ENCODE peak calls at places on chromosome 7, in six cellular contexts. One of them, this sample, is unnamed.

GRCh38 chr7:151550601-151551286 is 31.0 kb upstream of the RHEB start:
- DNase-seq in kidney tubule cell: peak
- DNase-seq in MCF 10A: peak
- DNase-seq in nucleus accumbens: no peak
- DNase-seq in stimulated activated effector memory CD8-positive, alpha-beta T cell treated with anti-CD3 and anti-CD28 coated beads, Interleukin-12 subunit alpha, Interleukin-12 subunit beta, amount 100 ng/mL, for 72 hours: no peak
- DNase-seq in stimulated activated CD4-positive, alpha-beta T cell treated with anti-CD3 and anti-CD28 coated beads, Interleukin-1b, Interleukin-23, amount 100 ng/mL, for 4 hours: no peak
- DNase-seq in this sample: no peak

GRCh38 chr7:155352076-155352752 is 54.5 kb downstream of the INSIG1 start:
- DNase-seq in kidney tubule cell: no peak
- DNase-seq in MCF 10A: no peak
- DNase-seq in nucleus accumbens: no peak
- DNase-seq in stimulated activated effector memory CD8-positive, alpha-beta T cell treated with anti-CD3 and anti-CD28 coated beads, Interleukin-12 subunit alpha, Interleukin-12 subunit beta, amount 100 ng/mL, for 72 hours: no peak
- DNase-seq in stimulated activated CD4-positive, alpha-beta T cell treated with anti-CD3 and anti-CD28 coated beads, Interleukin-1b, Interleukin-23, amount 100 ng/mL, for 4 hours: no peak
- DNase-seq in this sample: no peak

GRCh38 chr7:4799508-4800268 is 24.3 kb downstream of the AP5Z1 start:
- DNase-seq in kidney tubule cell: no peak
- DNase-seq in MCF 10A: peak
- DNase-seq in nucleus accumbens: no peak
- DNase-seq in stimulated activated effector memory CD8-positive, alpha-beta T cell treated with anti-CD3 and anti-CD28 coated beads, Interleukin-12 subunit alpha, Interleukin-12 subunit beta, amount 100 ng/mL, for 72 hours: no peak
- DNase-seq in stimulated activated CD4-positive, alpha-beta T cell treated with anti-CD3 and anti-CD28 coated beads, Interleukin-1b, Interleukin-23, amount 100 ng/mL, for 4 hours: no peak
- DNase-seq in this sample: peak

GRCh38 chr7:72326365-72326764 is 85.8 kb downstream of the CALN1 start:
- DNase-seq in kidney tubule cell: no peak
- DNase-seq in MCF 10A: no peak
- DNase-seq in nucleus accumbens: no peak
- DNase-seq in stimulated activated effector memory CD8-positive, alpha-beta T cell treated with anti-CD3 and anti-CD28 coated beads, Interleukin-12 subunit alpha, Interleukin-12 subunit beta, amount 100 ng/mL, for 72 hours: no peak
- DNase-seq in stimulated activated CD4-positive, alpha-beta T cell treated with anti-CD3 and anti-CD28 coated beads, Interleukin-1b, Interleukin-23, amount 100 ng/mL, for 4 hours: no peak
- DNase-seq in this sample: no peak

GRCh38 chr7:28759373-28760013 is 198.6 kb downstream of the TRIL start:
- DNase-seq in kidney tubule cell: peak
- DNase-seq in MCF 10A: no peak
- DNase-seq in nucleus accumbens: no peak
- DNase-seq in stimulated activated effector memory CD8-positive, alpha-beta T cell treated with anti-CD3 and anti-CD28 coated beads, Interleukin-12 subunit alpha, Interleukin-12 subunit beta, amount 100 ng/mL, for 72 hours: no peak
- DNase-seq in stimulated activated CD4-positive, alpha-beta T cell treated with anti-CD3 and anti-CD28 coated beads, Interleukin-1b, Interleukin-23, amount 100 ng/mL, for 4 hours: no peak
- DNase-seq in this sample: no peak

GRCh38 chr7:120842131-120842621 is 15.8 kb downstream of the TSPAN12 start:
- DNase-seq in kidney tubule cell: peak
- DNase-seq in MCF 10A: no peak
- DNase-seq in nucleus accumbens: no peak
- DNase-seq in stimulated activated effector memory CD8-positive, alpha-beta T cell treated with anti-CD3 and anti-CD28 coated beads, Interleukin-12 subunit alpha, Interleukin-12 subunit beta, amount 100 ng/mL, for 72 hours: no peak
- DNase-seq in stimulated activated CD4-positive, alpha-beta T cell treated with anti-CD3 and anti-CD28 coated beads, Interleukin-1b, Interleukin-23, amount 100 ng/mL, for 4 hours: no peak
- DNase-seq in this sample: peak

GRCh38 chr7:16416289-16417282 is 4.8 kb downstream of the CRPPA start:
- DNase-seq in kidney tubule cell: peak
- DNase-seq in MCF 10A: no peak
- DNase-seq in nucleus accumbens: no peak
- DNase-seq in stimulated activated effector memory CD8-positive, alpha-beta T cell treated with anti-CD3 and anti-CD28 coated beads, Interleukin-12 subunit alpha, Interleukin-12 subunit beta, amount 100 ng/mL, for 72 hours: no peak
- DNase-seq in stimulated activated CD4-positive, alpha-beta T cell treated with anti-CD3 and anti-CD28 coated beads, Interleukin-1b, Interleukin-23, amount 100 ng/mL, for 4 hours: no peak
- DNase-seq in this sample: no peak

GRCh38 chr7:43248961-43249807 is 136.7 kb downstream of the HECW1 start:
- DNase-seq in kidney tubule cell: no peak
- DNase-seq in MCF 10A: peak
- DNase-seq in nucleus accumbens: no peak
- DNase-seq in stimulated activated effector memory CD8-positive, alpha-beta T cell treated with anti-CD3 and anti-CD28 coated beads, Interleukin-12 subunit alpha, Interleukin-12 subunit beta, amount 100 ng/mL, for 72 hours: no peak
- DNase-seq in stimulated activated CD4-positive, alpha-beta T cell treated with anti-CD3 and anti-CD28 coated beads, Interleukin-1b, Interleukin-23, amount 100 ng/mL, for 4 hours: no peak
- DNase-seq in this sample: peak

GRCh38 chr7:36129048-36129534 is 24.0 kb upstream of the EEPD1 start:
- DNase-seq in kidney tubule cell: peak
- DNase-seq in MCF 10A: peak
- DNase-seq in nucleus accumbens: no peak
- DNase-seq in stimulated activated effector memory CD8-positive, alpha-beta T cell treated with anti-CD3 and anti-CD28 coated beads, Interleukin-12 subunit alpha, Interleukin-12 subunit beta, amount 100 ng/mL, for 72 hours: no peak
- DNase-seq in stimulated activated CD4-positive, alpha-beta T cell treated with anti-CD3 and anti-CD28 coated beads, Interleukin-1b, Interleukin-23, amount 100 ng/mL, for 4 hours: no peak
- DNase-seq in this sample: no peak

GRCh38 chr7:128108129-128108528 is 76.9 kb upstream of the LRRC4 start:
- DNase-seq in kidney tubule cell: no peak
- DNase-seq in MCF 10A: no peak
- DNase-seq in nucleus accumbens: no peak
- DNase-seq in stimulated activated effector memory CD8-positive, alpha-beta T cell treated with anti-CD3 and anti-CD28 coated beads, Interleukin-12 subunit alpha, Interleukin-12 subunit beta, amount 100 ng/mL, for 72 hours: no peak
- DNase-seq in stimulated activated CD4-positive, alpha-beta T cell treated with anti-CD3 and anti-CD28 coated beads, Interleukin-1b, Interleukin-23, amount 100 ng/mL, for 4 hours: no peak
- DNase-seq in this sample: no peak

GRCh38 chr7:129843365-129843898 is 109.3 kb downstream of the UBE2H start:
- DNase-seq in kidney tubule cell: no peak
- DNase-seq in MCF 10A: no peak
- DNase-seq in nucleus accumbens: no peak
- DNase-seq in stimulated activated effector memory CD8-positive, alpha-beta T cell treated with anti-CD3 and anti-CD28 coated beads, Interleukin-12 subunit alpha, Interleukin-12 subunit beta, amount 100 ng/mL, for 72 hours: no peak
- DNase-seq in stimulated activated CD4-positive, alpha-beta T cell treated with anti-CD3 and anti-CD28 coated beads, Interleukin-1b, Interleukin-23, amount 100 ng/mL, for 4 hours: no peak
- DNase-seq in this sample: peak

GRCh38 chr7:42843209-42843800 is 68.6 kb downstream of the C7orf25 start:
- DNase-seq in kidney tubule cell: peak
- DNase-seq in MCF 10A: no peak
- DNase-seq in nucleus accumbens: no peak
- DNase-seq in stimulated activated effector memory CD8-positive, alpha-beta T cell treated with anti-CD3 and anti-CD28 coated beads, Interleukin-12 subunit alpha, Interleukin-12 subunit beta, amount 100 ng/mL, for 72 hours: no peak
- DNase-seq in stimulated activated CD4-positive, alpha-beta T cell treated with anti-CD3 and anti-CD28 coated beads, Interleukin-1b, Interleukin-23, amount 100 ng/mL, for 4 hours: no peak
- DNase-seq in this sample: peak

GRCh38 chr7:106452031-106452851 is 167.5 kb upstream of the NAMPT start:
- DNase-seq in kidney tubule cell: no peak
- DNase-seq in MCF 10A: no peak
- DNase-seq in nucleus accumbens: no peak
- DNase-seq in stimulated activated effector memory CD8-positive, alpha-beta T cell treated with anti-CD3 and anti-CD28 coated beads, Interleukin-12 subunit alpha, Interleukin-12 subunit beta, amount 100 ng/mL, for 72 hours: no peak
- DNase-seq in stimulated activated CD4-positive, alpha-beta T cell treated with anti-CD3 and anti-CD28 coated beads, Interleukin-1b, Interleukin-23, amount 100 ng/mL, for 4 hours: no peak
- DNase-seq in this sample: no peak

GRCh38 chr7:102288285-102288930 is 1.7 kb downstream of the SH2B2 start:
- DNase-seq in kidney tubule cell: no peak
- DNase-seq in MCF 10A: no peak
- DNase-seq in nucleus accumbens: no peak
- DNase-seq in stimulated activated effector memory CD8-positive, alpha-beta T cell treated with anti-CD3 and anti-CD28 coated beads, Interleukin-12 subunit alpha, Interleukin-12 subunit beta, amount 100 ng/mL, for 72 hours: no peak
- DNase-seq in stimulated activated CD4-positive, alpha-beta T cell treated with anti-CD3 and anti-CD28 coated beads, Interleukin-1b, Interleukin-23, amount 100 ng/mL, for 4 hours: no peak
- DNase-seq in this sample: no peak

GRCh38 chr7:46969303-46970130 is 612.4 kb downstream of the TNS3 start:
- DNase-seq in kidney tubule cell: peak
- DNase-seq in MCF 10A: peak
- DNase-seq in nucleus accumbens: no peak
- DNase-seq in stimulated activated effector memory CD8-positive, alpha-beta T cell treated with anti-CD3 and anti-CD28 coated beads, Interleukin-12 subunit alpha, Interleukin-12 subunit beta, amount 100 ng/mL, for 72 hours: no peak
- DNase-seq in stimulated activated CD4-positive, alpha-beta T cell treated with anti-CD3 and anti-CD28 coated beads, Interleukin-1b, Interleukin-23, amount 100 ng/mL, for 4 hours: no peak
- DNase-seq in this sample: no peak

GRCh38 chr7:18086165-18087030 is 58.8 kb upstream of the PRPS1L1 start:
- DNase-seq in kidney tubule cell: peak
- DNase-seq in MCF 10A: peak
- DNase-seq in nucleus accumbens: no peak
- DNase-seq in stimulated activated effector memory CD8-positive, alpha-beta T cell treated with anti-CD3 and anti-CD28 coated beads, Interleukin-12 subunit alpha, Interleukin-12 subunit beta, amount 100 ng/mL, for 72 hours: no peak
- DNase-seq in stimulated activated CD4-positive, alpha-beta T cell treated with anti-CD3 and anti-CD28 coated beads, Interleukin-1b, Interleukin-23, amount 100 ng/mL, for 4 hours: no peak
- DNase-seq in this sample: peak

GRCh38 chr7:150994838-150995510 is 4.2 kb downstream of the NOS3 start:
- DNase-seq in kidney tubule cell: no peak
- DNase-seq in MCF 10A: no peak
- DNase-seq in nucleus accumbens: no peak
- DNase-seq in stimulated activated effector memory CD8-positive, alpha-beta T cell treated with anti-CD3 and anti-CD28 coated beads, Interleukin-12 subunit alpha, Interleukin-12 subunit beta, amount 100 ng/mL, for 72 hours: no peak
- DNase-seq in stimulated activated CD4-positive, alpha-beta T cell treated with anti-CD3 and anti-CD28 coated beads, Interleukin-1b, Interleukin-23, amount 100 ng/mL, for 4 hours: no peak
- DNase-seq in this sample: no peak

GRCh38 chr7:96952974-96953391 is 52.4 kb upstream of the DLX6 start:
- DNase-seq in kidney tubule cell: peak
- DNase-seq in MCF 10A: peak
- DNase-seq in nucleus accumbens: no peak
- DNase-seq in stimulated activated effector memory CD8-positive, alpha-beta T cell treated with anti-CD3 and anti-CD28 coated beads, Interleukin-12 subunit alpha, Interleukin-12 subunit beta, amount 100 ng/mL, for 72 hours: no peak
- DNase-seq in stimulated activated CD4-positive, alpha-beta T cell treated with anti-CD3 and anti-CD28 coated beads, Interleukin-1b, Interleukin-23, amount 100 ng/mL, for 4 hours: no peak
- DNase-seq in this sample: no peak

GRCh38 chr7:47577351-47577919 is 4.5 kb downstream of the TNS3 start:
- DNase-seq in kidney tubule cell: no peak
- DNase-seq in MCF 10A: no peak
- DNase-seq in nucleus accumbens: no peak
- DNase-seq in stimulated activated effector memory CD8-positive, alpha-beta T cell treated with anti-CD3 and anti-CD28 coated beads, Interleukin-12 subunit alpha, Interleukin-12 subunit beta, amount 100 ng/mL, for 72 hours: no peak
- DNase-seq in stimulated activated CD4-positive, alpha-beta T cell treated with anti-CD3 and anti-CD28 coated beads, Interleukin-1b, Interleukin-23, amount 100 ng/mL, for 4 hours: no peak
- DNase-seq in this sample: no peak

GRCh38 chr7:18583305-18583704 is 87.8 kb downstream of the HDAC9 start:
- DNase-seq in kidney tubule cell: peak
- DNase-seq in MCF 10A: no peak
- DNase-seq in nucleus accumbens: no peak
- DNase-seq in stimulated activated effector memory CD8-positive, alpha-beta T cell treated with anti-CD3 and anti-CD28 coated beads, Interleukin-12 subunit alpha, Interleukin-12 subunit beta, amount 100 ng/mL, for 72 hours: no peak
- DNase-seq in stimulated activated CD4-positive, alpha-beta T cell treated with anti-CD3 and anti-CD28 coated beads, Interleukin-1b, Interleukin-23, amount 100 ng/mL, for 4 hours: no peak
- DNase-seq in this sample: peak

GRCh38 chr7:149725426-149725821 is 48.0 kb downstream of the ZNF467 start:
- DNase-seq in kidney tubule cell: no peak
- DNase-seq in MCF 10A: no peak
- DNase-seq in nucleus accumbens: no peak
- DNase-seq in stimulated activated effector memory CD8-positive, alpha-beta T cell treated with anti-CD3 and anti-CD28 coated beads, Interleukin-12 subunit alpha, Interleukin-12 subunit beta, amount 100 ng/mL, for 72 hours: no peak
- DNase-seq in stimulated activated CD4-positive, alpha-beta T cell treated with anti-CD3 and anti-CD28 coated beads, Interleukin-1b, Interleukin-23, amount 100 ng/mL, for 4 hours: no peak
- DNase-seq in this sample: no peak

GRCh38 chr7:90828601-90829000 is 232.5 kb downstream of the CDK14 start:
- DNase-seq in kidney tubule cell: no peak
- DNase-seq in MCF 10A: no peak
- DNase-seq in nucleus accumbens: no peak
- DNase-seq in stimulated activated effector memory CD8-positive, alpha-beta T cell treated with anti-CD3 and anti-CD28 coated beads, Interleukin-12 subunit alpha, Interleukin-12 subunit beta, amount 100 ng/mL, for 72 hours: no peak
- DNase-seq in stimulated activated CD4-positive, alpha-beta T cell treated with anti-CD3 and anti-CD28 coated beads, Interleukin-1b, Interleukin-23, amount 100 ng/mL, for 4 hours: no peak
- DNase-seq in this sample: no peak

GRCh38 chr7:70788276-70788675 is 343.7 kb upstream of the GALNT17 start:
- DNase-seq in kidney tubule cell: no peak
- DNase-seq in MCF 10A: no peak
- DNase-seq in nucleus accumbens: no peak
- DNase-seq in stimulated activated effector memory CD8-positive, alpha-beta T cell treated with anti-CD3 and anti-CD28 coated beads, Interleukin-12 subunit alpha, Interleukin-12 subunit beta, amount 100 ng/mL, for 72 hours: no peak
- DNase-seq in stimulated activated CD4-positive, alpha-beta T cell treated with anti-CD3 and anti-CD28 coated beads, Interleukin-1b, Interleukin-23, amount 100 ng/mL, for 4 hours: no peak
- DNase-seq in this sample: no peak

GRCh38 chr7:25579688-25580075 is 351.4 kb upstream of the NPVF start:
- DNase-seq in kidney tubule cell: no peak
- DNase-seq in MCF 10A: no peak
- DNase-seq in nucleus accumbens: no peak
- DNase-seq in stimulated activated effector memory CD8-positive, alpha-beta T cell treated with anti-CD3 and anti-CD28 coated beads, Interleukin-12 subunit alpha, Interleukin-12 subunit beta, amount 100 ng/mL, for 72 hours: no peak
- DNase-seq in stimulated activated CD4-positive, alpha-beta T cell treated with anti-CD3 and anti-CD28 coated beads, Interleukin-1b, Interleukin-23, amount 100 ng/mL, for 4 hours: no peak
- DNase-seq in this sample: peak

GRCh38 chr7:143286522-143286890 is 1.6 kb upstream of the CASP2 start:
- DNase-seq in kidney tubule cell: no peak
- DNase-seq in MCF 10A: no peak
- DNase-seq in nucleus accumbens: peak
- DNase-seq in stimulated activated effector memory CD8-positive, alpha-beta T cell treated with anti-CD3 and anti-CD28 coated beads, Interleukin-12 subunit alpha, Interleukin-12 subunit beta, amount 100 ng/mL, for 72 hours: no peak
- DNase-seq in stimulated activated CD4-positive, alpha-beta T cell treated with anti-CD3 and anti-CD28 coated beads, Interleukin-1b, Interleukin-23, amount 100 ng/mL, for 4 hours: no peak
- DNase-seq in this sample: no peak

GRCh38 chr7:51316262-51316665 is 345 bp downstream of the COBL start:
- DNase-seq in kidney tubule cell: peak
- DNase-seq in MCF 10A: peak
- DNase-seq in nucleus accumbens: no peak
- DNase-seq in stimulated activated effector memory CD8-positive, alpha-beta T cell treated with anti-CD3 and anti-CD28 coated beads, Interleukin-12 subunit alpha, Interleukin-12 subunit beta, amount 100 ng/mL, for 72 hours: no peak
- DNase-seq in stimulated activated CD4-positive, alpha-beta T cell treated with anti-CD3 and anti-CD28 coated beads, Interleukin-1b, Interleukin-23, amount 100 ng/mL, for 4 hours: no peak
- DNase-seq in this sample: peak

GRCh38 chr7:106493041-106493731 is 167.8 kb downstream of the CCDC71L start:
- DNase-seq in kidney tubule cell: peak
- DNase-seq in MCF 10A: no peak
- DNase-seq in nucleus accumbens: no peak
- DNase-seq in stimulated activated effector memory CD8-positive, alpha-beta T cell treated with anti-CD3 and anti-CD28 coated beads, Interleukin-12 subunit alpha, Interleukin-12 subunit beta, amount 100 ng/mL, for 72 hours: no peak
- DNase-seq in stimulated activated CD4-positive, alpha-beta T cell treated with anti-CD3 and anti-CD28 coated beads, Interleukin-1b, Interleukin-23, amount 100 ng/mL, for 4 hours: no peak
- DNase-seq in this sample: no peak

GRCh38 chr7:75861636-75862035 is 17.2 kb upstream of the RHBDD2 start:
- DNase-seq in kidney tubule cell: no peak
- DNase-seq in MCF 10A: no peak
- DNase-seq in nucleus accumbens: no peak
- DNase-seq in stimulated activated effector memory CD8-positive, alpha-beta T cell treated with anti-CD3 and anti-CD28 coated beads, Interleukin-12 subunit alpha, Interleukin-12 subunit beta, amount 100 ng/mL, for 72 hours: no peak
- DNase-seq in stimulated activated CD4-positive, alpha-beta T cell treated with anti-CD3 and anti-CD28 coated beads, Interleukin-1b, Interleukin-23, amount 100 ng/mL, for 4 hours: no peak
- DNase-seq in this sample: no peak

GRCh38 chr7:150586778-150587152 is 19.6 kb downstream of the GIMAP4 start:
- DNase-seq in kidney tubule cell: peak
- DNase-seq in MCF 10A: no peak
- DNase-seq in nucleus accumbens: no peak
- DNase-seq in stimulated activated effector memory CD8-positive, alpha-beta T cell treated with anti-CD3 and anti-CD28 coated beads, Interleukin-12 subunit alpha, Interleukin-12 subunit beta, amount 100 ng/mL, for 72 hours: no peak
- DNase-seq in stimulated activated CD4-positive, alpha-beta T cell treated with anti-CD3 and anti-CD28 coated beads, Interleukin-1b, Interleukin-23, amount 100 ng/mL, for 4 hours: no peak
- DNase-seq in this sample: no peak

GRCh38 chr7:130349911-130350782 is 5.5 kb downstream of the CPA5 start:
- DNase-seq in kidney tubule cell: peak
- DNase-seq in MCF 10A: peak
- DNase-seq in nucleus accumbens: no peak
- DNase-seq in stimulated activated effector memory CD8-positive, alpha-beta T cell treated with anti-CD3 and anti-CD28 coated beads, Interleukin-12 subunit alpha, Interleukin-12 subunit beta, amount 100 ng/mL, for 72 hours: no peak
- DNase-seq in stimulated activated CD4-positive, alpha-beta T cell treated with anti-CD3 and anti-CD28 coated beads, Interleukin-1b, Interleukin-23, amount 100 ng/mL, for 4 hours: no peak
- DNase-seq in this sample: peak

GRCh38 chr7:14309432-14309831 is 320.0 kb upstream of the ETV1 start:
- DNase-seq in kidney tubule cell: no peak
- DNase-seq in MCF 10A: no peak
- DNase-seq in nucleus accumbens: no peak
- DNase-seq in stimulated activated effector memory CD8-positive, alpha-beta T cell treated with anti-CD3 and anti-CD28 coated beads, Interleukin-12 subunit alpha, Interleukin-12 subunit beta, amount 100 ng/mL, for 72 hours: no peak
- DNase-seq in stimulated activated CD4-positive, alpha-beta T cell treated with anti-CD3 and anti-CD28 coated beads, Interleukin-1b, Interleukin-23, amount 100 ng/mL, for 4 hours: no peak
- DNase-seq in this sample: no peak

GRCh38 chr7:130941322-130942210 is 207.6 kb upstream of the KLF14 start:
- DNase-seq in kidney tubule cell: peak
- DNase-seq in MCF 10A: peak
- DNase-seq in nucleus accumbens: no peak
- DNase-seq in stimulated activated effector memory CD8-positive, alpha-beta T cell treated with anti-CD3 and anti-CD28 coated beads, Interleukin-12 subunit alpha, Interleukin-12 subunit beta, amount 100 ng/mL, for 72 hours: no peak
- DNase-seq in stimulated activated CD4-positive, alpha-beta T cell treated with anti-CD3 and anti-CD28 coated beads, Interleukin-1b, Interleukin-23, amount 100 ng/mL, for 4 hours: no peak
- DNase-seq in this sample: no peak

GRCh38 chr7:4386190-4386589 is 295.9 kb upstream of the FOXK1 start:
- DNase-seq in kidney tubule cell: no peak
- DNase-seq in MCF 10A: no peak
- DNase-seq in nucleus accumbens: no peak
- DNase-seq in stimulated activated effector memory CD8-positive, alpha-beta T cell treated with anti-CD3 and anti-CD28 coated beads, Interleukin-12 subunit alpha, Interleukin-12 subunit beta, amount 100 ng/mL, for 72 hours: no peak
- DNase-seq in stimulated activated CD4-positive, alpha-beta T cell treated with anti-CD3 and anti-CD28 coated beads, Interleukin-1b, Interleukin-23, amount 100 ng/mL, for 4 hours: no peak
- DNase-seq in this sample: no peak

GRCh38 chr7:90320801-90321494 is at the start of gene FAM237B:
- DNase-seq in kidney tubule cell: peak
- DNase-seq in MCF 10A: no peak
- DNase-seq in nucleus accumbens: no peak
- DNase-seq in stimulated activated effector memory CD8-positive, alpha-beta T cell treated with anti-CD3 and anti-CD28 coated beads, Interleukin-12 subunit alpha, Interleukin-12 subunit beta, amount 100 ng/mL, for 72 hours: no peak
- DNase-seq in stimulated activated CD4-positive, alpha-beta T cell treated with anti-CD3 and anti-CD28 coated beads, Interleukin-1b, Interleukin-23, amount 100 ng/mL, for 4 hours: no peak
- DNase-seq in this sample: peak

GRCh38 chr7:2646680-2647571 is 15.1 kb downstream of the TTYH3 start:
- DNase-seq in kidney tubule cell: no peak
- DNase-seq in MCF 10A: no peak
- DNase-seq in nucleus accumbens: no peak
- DNase-seq in stimulated activated effector memory CD8-positive, alpha-beta T cell treated with anti-CD3 and anti-CD28 coated beads, Interleukin-12 subunit alpha, Interleukin-12 subunit beta, amount 100 ng/mL, for 72 hours: no peak
- DNase-seq in stimulated activated CD4-positive, alpha-beta T cell treated with anti-CD3 and anti-CD28 coated beads, Interleukin-1b, Interleukin-23, amount 100 ng/mL, for 4 hours: no peak
- DNase-seq in this sample: peak